ENCODE peak calls at places on chromosomes 1 and 21, in eight cellular contexts. U is GM12865, O is cardiac fibroblast, M is colonic mucosa, K is ascending aorta, N is B cell, T is AG09309, X is brain microvascular endothelial cell. A is an unnamed sample.

GRCh38 chr1:178345238-178345637 is 151.5 kb downstream of the CLEC20A start:
- DNase-seq in U (no peak), O (no peak), M (no peak), K (no peak), N (no peak), T (no peak), X (no peak), A (no peak)

GRCh38 chr1:157697781-157698569 is 2.6 kb downstream of the FCRL3 start:
- DNase-seq in U (peak; percentile 5), O (no peak), M (no peak), K (no peak), N (peak; percentile 38), T (no peak), X (no peak), A (no peak)

GRCh38 chr1:154327466-154328317 is 2.4 kb downstream of the ATP8B2 start:
- DNase-seq in U (peak; percentile 70), O (no peak), M (peak; percentile 56), K (no peak), N (peak; percentile 74), T (no peak), X (no peak), A (peak; percentile 58)

GRCh38 chr1:213987876-213988638 is at the start of gene PROX1:
- DNase-seq in U (peak; percentile 57), O (peak; percentile 79), M (peak; percentile 89), K (peak; percentile 87), N (peak; percentile 44), T (peak; percentile 54), X (peak; percentile 68), A (peak; percentile 68)

GRCh38 chr1:241325441-241325840 is 31.6 kb downstream of the RGS7 start:
- DNase-seq in U (no peak), O (no peak), M (no peak), K (no peak), N (no peak), T (no peak), X (no peak), A (no peak)

GRCh38 chr1:33365560-33365997 is 44.7 kb upstream of the A3GALT2 start:
- DNase-seq in U (no peak), O (peak; percentile 73), M (no peak), K (no peak), N (no peak), T (no peak), X (peak; percentile 71), A (no peak)

GRCh38 chr1:98991127-98992003 is 13.3 kb downstream of the PLPPR5 start:
- DNase-seq in U (peak; percentile 31), O (peak; percentile 92), M (no peak), K (no peak), N (no peak), T (peak; percentile 86), X (peak; percentile 94), A (peak; percentile 50)

GRCh38 chr1:38446936-38447335 is 400.3 kb upstream of the POU3F1 start:
- DNase-seq in U (no peak), O (no peak), M (no peak), K (no peak), N (no peak), T (no peak), X (no peak), A (no peak)

GRCh38 chr1:83632906-83633305 is 366.0 kb downstream of the TTLL7 start:
- DNase-seq in U (peak; percentile 18), O (no peak), M (no peak), K (no peak), N (no peak), T (no peak), X (no peak), A (peak; percentile 30)

GRCh38 chr1:17624540-17625256 is 85.2 kb downstream of the ARHGEF10L start:
- DNase-seq in U (no peak), O (peak; percentile 75), M (no peak), K (peak; percentile 92), N (no peak), T (no peak), X (peak; percentile 41), A (no peak)

GRCh38 chr1:71950579-71950978 is 331.8 kb downstream of the NEGR1 start:
- DNase-seq in U (no peak), O (no peak), M (no peak), K (no peak), N (no peak), T (no peak), X (no peak), A (no peak)

GRCh38 chr1:201721131-201722049 is 107.6 kb upstream of the IPO9 start:
- DNase-seq in U (no peak), O (peak; percentile 75), M (no peak), K (no peak), N (no peak), T (no peak), X (peak; percentile 57), A (no peak)

GRCh38 chr1:18012686-18013085 is 94.9 kb upstream of the IGSF21 start:
- DNase-seq in U (no peak), O (no peak), M (no peak), K (no peak), N (no peak), T (no peak), X (no peak), A (no peak)

GRCh38 chr1:28545246-28545628 is 7.6 kb upstream of the TRNAU1AP start:
- DNase-seq in U (no peak), O (no peak), M (no peak), K (no peak), N (no peak), T (no peak), X (no peak), A (no peak)

GRCh38 chr1:237756304-237756967 is 134.3 kb downstream of the ZP4 start:
- DNase-seq in U (no peak), O (no peak), M (no peak), K (no peak), N (no peak), T (no peak), X (no peak), A (no peak)

GRCh38 chr21:42777757-42778344 is 101.5 kb downstream of the WDR4 start:
- DNase-seq in U (peak; percentile 48), O (no peak), M (no peak), K (no peak), N (peak; percentile 72), T (no peak), X (no peak), A (no peak)

GRCh38 chr1:248786106-248786665 is 30.6 kb upstream of the LYPD8 start:
- DNase-seq in U (peak; percentile 44), O (no peak), M (no peak), K (no peak), N (no peak), T (no peak), X (no peak), A (no peak)

GRCh38 chr1:185681034-185681633 is 53.1 kb upstream of the HMCN1 start:
- DNase-seq in U (peak; percentile 60), O (peak; percentile 68), M (peak; percentile 47), K (no peak), N (peak; percentile 59), T (no peak), X (peak; percentile 42), A (peak; percentile 22)

GRCh38 chr1:235027862-235028250 is 100.8 kb downstream of the TOMM20 start:
- DNase-seq in U (no peak), O (no peak), M (no peak), K (peak; percentile 50), N (no peak), T (no peak), X (no peak), A (no peak)

GRCh38 chr1:67652800-67653199 is 32.2 kb upstream of the GADD45A start:
- DNase-seq in U (peak; percentile 53), O (peak; percentile 92), M (no peak), K (no peak), N (no peak), T (peak; percentile 71), X (peak; percentile 63), A (no peak)

GRCh38 chr1:219120625-219121544 is 52.8 kb upstream of the LYPLAL1 start:
- DNase-seq in U (no peak), O (peak; percentile 96), M (peak; percentile 21), K (peak; percentile 64), N (no peak), T (peak; percentile 84), X (peak; percentile 41), A (no peak)

GRCh38 chr1:151443846-151444790 is 15.2 kb downstream of the POGZ start:
- DNase-seq in U (peak; percentile 85), O (peak; percentile 90), M (peak; percentile 79), K (peak; percentile 78), N (peak; percentile 75), T (peak; percentile 63), X (peak; percentile 85), A (peak; percentile 86)
- TF ChIP-seq CTCF in U (peak; percentile 72), O (peak; percentile 68), M (peak; percentile 77), K (peak; percentile 72), N (peak; percentile 87), T (peak; percentile 74), X (peak; percentile 81), A (peak; percentile 80)

GRCh38 chr1:63367218-63368103 is at the start of gene ALG6:
- DNase-seq in U (peak; percentile 96), O (peak; percentile 89), M (peak; percentile 96), K (peak; percentile 96), N (peak; percentile 97), T (peak; percentile 44), X (peak; percentile 81), A (peak; percentile 92)
- TF ChIP-seq CTCF in U (peak; percentile 4), O (no peak), M (no peak), K (no peak), N (no peak), T (peak; percentile 5), X (no peak), A (no peak)

DNA sequence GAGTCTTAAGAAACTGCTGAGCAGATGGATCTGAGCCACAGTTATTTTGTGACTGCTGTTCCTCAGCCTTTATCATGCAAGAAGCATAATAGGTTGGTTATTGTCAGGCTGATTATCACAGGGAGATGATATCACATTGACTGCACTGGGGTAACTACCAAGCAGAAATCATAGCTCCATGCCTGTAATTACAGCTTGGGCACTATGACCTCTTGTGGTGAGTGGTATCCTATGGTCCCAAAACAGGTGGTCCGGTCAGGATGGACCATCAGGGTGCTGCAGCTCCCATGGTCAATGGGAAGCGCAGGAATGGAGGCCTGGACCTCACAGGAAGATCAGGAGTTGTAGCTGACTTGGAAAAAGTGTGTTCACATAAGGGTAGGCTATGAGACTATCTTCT is 11.4 kb upstream of the ATP2B4 start:
- DNase-seq in U (no peak), O (no peak), M (no peak), K (no peak), N (no peak), T (no peak), X (no peak), A (no peak)
- TF ChIP-seq CTCF in U (no peak), O (no peak), M (no peak), K (no peak), N (no peak), T (no peak), X (no peak), A (no peak)

GRCh38 chr1:63867429-63868176 is 93.8 kb downstream of the ROR1 start:
- DNase-seq in U (no peak), O (no peak), M (no peak), K (no peak), N (no peak), T (no peak), X (no peak), A (no peak)

GRCh38 chr1:63865561-63865960 is 91.7 kb downstream of the ROR1 start:
- DNase-seq in U (no peak), O (no peak), M (no peak), K (no peak), N (no peak), T (no peak), X (no peak), A (no peak)

GRCh38 chr1:63870152-63870551 is 96.3 kb downstream of the ROR1 start:
- DNase-seq in U (no peak), O (no peak), M (no peak), K (no peak), N (no peak), T (no peak), X (no peak), A (no peak)

GRCh38 chr1:63866085-63866484 is 92.3 kb downstream of the ROR1 start:
- DNase-seq in U (no peak), O (no peak), M (no peak), K (no peak), N (no peak), T (no peak), X (no peak), A (no peak)

GRCh38 chr1:63868220-63868897 is 94.5 kb downstream of the ROR1 start:
- DNase-seq in U (no peak), O (peak; percentile 45), M (no peak), K (no peak), N (no peak), T (no peak), X (no peak), A (no peak)
- TF ChIP-seq CTCF in U (no peak), O (no peak), M (no peak), K (no peak), N (no peak), T (no peak), X (peak; percentile 17), A (no peak)